ENCODE peak calls at places on chromosomes 1 and 21, in five cellular contexts. K is K562, Z is NB4, Q is kidney, X is astrocyte of the spinal cord. C is an unnamed sample.

GRCh38 chr1:22900451-22900850 is 72.2 kb downstream of the LACTBL1 start:
- DNase-seq in K (no peak), Z (no peak), Q (no peak), X (no peak), C (no peak)

GRCh38 chr1:54357967-54358366 is 48.2 kb downstream of the SSBP3 start:
- DNase-seq in K (no peak), Z (no peak), Q (no peak), X (no peak), C (no peak)

GRCh38 chr1:173224280-173224886 is 17.3 kb upstream of the TNFSF4 start:
- DNase-seq in K (no peak), Z (no peak), Q (no peak), X (peak; percentile 36), C (no peak)

GRCh38 chr1:1069711-1070676 is 4.1 kb downstream of the RNF223 start:
- DNase-seq in K (peak; percentile 46), Z (no peak), Q (peak; percentile 91), X (no peak), C (no peak)

GRCh38 chr1:174815474-174815908 is 184.3 kb upstream of the CACYBP start:
- DNase-seq in K (no peak), Z (no peak), Q (no peak), X (no peak), C (no peak)

GRCh38 chr1:165369255-165369848 is 12.8 kb upstream of the LMX1A start:
- DNase-seq in K (peak; percentile 77), Z (peak; percentile 42), Q (peak; percentile 81), X (no peak), C (peak; percentile 92)

GRCh38 chr1:75220072-75220471 is 85.9 kb downstream of the LHX8 start:
- DNase-seq in K (no peak), Z (no peak), Q (no peak), X (no peak), C (no peak)

GRCh38 chr1:201406831-201407406 is 7.8 kb upstream of the LAD1 start:
- DNase-seq in K (no peak), Z (no peak), Q (peak; percentile 90), X (no peak), C (no peak)

GRCh38 chr21:43645414-43645891 is 13.8 kb downstream of the HSF2BP start:
- DNase-seq in K (peak; percentile 16), Z (peak; percentile 89), Q (no peak), X (peak; percentile 86), C (peak; percentile 75)

GRCh38 chr1:226195144-226195543 is 8.6 kb upstream of the ACBD3 start:
- DNase-seq in K (no peak), Z (no peak), Q (no peak), X (no peak), C (no peak)

GRCh38 chr1:212791261-212791675 is 309 bp downstream of the NSL1 start:
- DNase-seq in K (no peak), Z (no peak), Q (no peak), X (no peak), C (no peak)

GRCh38 chr1:244046907-244047738 is 4.0 kb upstream of the ZBTB18 start:
- DNase-seq in K (no peak), Z (no peak), Q (no peak), X (peak; percentile 55), C (no peak)

GRCh38 chr1:12436345-12436658 is 181.7 kb downstream of the DHRS3 start:
- DNase-seq in K (peak; percentile 29), Z (no peak), Q (no peak), X (no peak), C (no peak)

GRCh38 chr1:246503341-246503740 is 3.7 kb downstream of the SMYD3 start:
- DNase-seq in K (no peak), Z (no peak), Q (no peak), X (no peak), C (no peak)

GRCh38 chr1:23742670-23743286 is 493 bp upstream of the ELOA start:
- DNase-seq in K (no peak), Z (no peak), Q (peak; percentile 82), X (no peak), C (no peak)

GRCh38 chr21:34983680-34984086 is 65.4 kb downstream of the RUNX1 start:
- DNase-seq in K (peak; percentile 43), Z (peak; percentile 84), Q (no peak), X (peak; percentile 60), C (no peak)

GRCh38 chr1:43582162-43582566 is 51.5 kb downstream of the PTPRF start:
- DNase-seq in K (peak; percentile 78), Z (peak; percentile 35), Q (peak; percentile 90), X (peak; percentile 96), C (peak; percentile 83)

GRCh38 chr1:222928212-222928611 is 113.4 kb downstream of the DISP1 start:
- DNase-seq in K (no peak), Z (peak; percentile 9), Q (no peak), X (peak; percentile 45), C (peak; percentile 58)

GRCh38 chr21:37263827-37264226 is 3.3 kb downstream of the VPS26C start:
- DNase-seq in K (no peak), Z (no peak), Q (no peak), X (peak; percentile 22), C (no peak)

GRCh38 chr21:28633803-28634572 is 358.7 kb downstream of the LTN1 start:
- DNase-seq in K (no peak), Z (no peak), Q (no peak), X (peak; percentile 83), C (no peak)

GRCh38 chr1:57544345-57544744 is 120.5 kb upstream of the DAB1 start:
- DNase-seq in K (no peak), Z (no peak), Q (no peak), X (no peak), C (no peak)

GRCh38 chr1:209585672-209586071 is 2.2 kb downstream of the CAMK1G start:
- DNase-seq in K (no peak), Z (no peak), Q (peak; percentile 84), X (peak; percentile 16), C (no peak)

GRCh38 chr1:99661780-99662179 is 15.9 kb downstream of the PALMD start:
- DNase-seq in K (no peak), Z (peak; percentile 14), Q (no peak), X (no peak), C (no peak)

GRCh38 chr21:42698730-42699129 is 45.3 kb downstream of the PDE9A start:
- DNase-seq in K (no peak), Z (no peak), Q (no peak), X (no peak), C (no peak)

GRCh38 chr1:114251573-114251939 is 97.9 kb upstream of the SYT6 start:
- DNase-seq in K (no peak), Z (no peak), Q (no peak), X (no peak), C (no peak)

GRCh38 chr1:218346391-218347204 is 1.5 kb downstream of the TGFB2 start:
- DNase-seq in K (no peak), Z (peak; percentile 44), Q (peak; percentile 67), X (peak; percentile 55), C (peak; percentile 89)

GRCh38 chr1:220511183-220511582 is 16.8 kb upstream of the MARK1 start:
- DNase-seq in K (no peak), Z (no peak), Q (no peak), X (no peak), C (no peak)

GRCh38 chr1:167472729-167473529 is 45.4 kb downstream of the CD247 start:
- DNase-seq in K (peak; percentile 14), Z (no peak), Q (no peak), X (no peak), C (no peak)

GRCh38 chr1:241998412-241998921 is 431 bp downstream of the MAP1LC3C start:
- DNase-seq in K (peak; percentile 83), Z (peak; percentile 63), Q (peak; percentile 83), X (peak; percentile 84), C (peak; percentile 96)

GRCh38 chr1:160550572-160551034 is 27.5 kb upstream of the SLAMF6 start:
- DNase-seq in K (peak; percentile 35), Z (peak; percentile 39), Q (no peak), X (no peak), C (no peak)

GRCh38 chr1:8133657-8134430 is 107.7 kb upstream of the ERRFI1 start:
- DNase-seq in K (no peak), Z (peak; percentile 45), Q (no peak), X (peak; percentile 98), C (peak; percentile 84)

GRCh38 chr1:15849775-15850449 is 2.4 kb downstream of the SPEN start:
- DNase-seq in K (peak; percentile 35), Z (peak; percentile 89), Q (no peak), X (peak; percentile 59), C (no peak)

GRCh38 chr1:108653431-108654105 is 7.3 kb downstream of the HENMT1 start:
- DNase-seq in K (no peak), Z (no peak), Q (no peak), X (no peak), C (no peak)

DNA sequence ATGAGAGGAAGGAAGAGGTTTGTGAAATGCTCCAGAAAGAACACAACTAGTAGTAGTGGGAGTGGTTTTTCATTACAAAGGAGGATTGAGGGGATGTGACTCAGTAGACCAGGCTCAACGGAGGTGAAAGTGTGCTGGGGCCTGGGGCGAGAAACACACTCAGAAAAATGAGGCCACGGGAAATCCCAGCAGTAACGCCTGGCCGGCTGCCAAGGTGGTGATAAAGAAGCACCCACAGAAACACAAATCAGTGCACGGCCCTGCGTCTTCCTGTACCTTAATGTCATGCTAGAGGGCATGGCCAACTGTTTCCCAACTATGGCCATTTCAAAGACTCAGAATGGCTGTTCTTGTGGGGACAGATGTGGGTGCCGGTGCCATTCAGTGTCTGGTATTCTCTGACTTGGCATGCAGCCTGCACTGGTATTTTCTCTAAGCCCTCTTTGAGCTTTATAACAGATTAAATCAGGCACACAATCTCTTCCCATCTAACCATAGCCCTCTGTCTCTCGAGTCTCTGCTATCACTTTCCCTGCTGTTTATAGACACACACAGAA is 38.2 kb downstream of the URB2 start:
- DNase-seq in K (no peak), Z (no peak), Q (no peak), X (peak; percentile 46), C (no peak)
- TF ChIP-seq CTCF in K (no peak), Z (no peak), Q (no peak), X (no peak), C (no peak)

GRCh38 chr1:18883636-18884418 is 18.5 kb downstream of the ALDH4A1 start:
- DNase-seq in K (peak; percentile 82), Z (peak; percentile 62), Q (no peak), X (peak; percentile 69), C (peak; percentile 94)
- TF ChIP-seq CTCF in K (peak; percentile 93), Z (peak; percentile 82), Q (peak; percentile 83), X (peak; percentile 97), C (no peak)

DNA sequence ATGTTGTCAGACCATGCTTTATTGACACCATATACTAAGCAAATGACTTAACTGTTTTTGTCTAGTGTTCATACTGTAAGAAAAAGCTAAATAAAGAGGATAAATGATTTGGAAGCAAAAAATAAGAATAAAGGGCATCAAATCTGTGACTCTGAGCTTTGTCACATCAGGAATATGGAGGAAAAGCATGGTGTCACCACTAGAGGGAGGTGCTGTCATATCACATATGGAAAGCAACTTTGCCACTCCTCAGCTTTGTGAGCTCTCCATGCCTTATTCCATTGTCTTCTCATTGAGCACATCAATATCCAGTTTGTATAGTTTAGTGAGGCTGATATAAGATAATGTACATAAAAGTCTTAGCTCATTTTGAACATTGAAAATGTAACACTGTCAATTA is 20.8 kb upstream of the GBP1 start:
- DNase-seq in K (peak; percentile 45), Z (peak; percentile 58), Q (no peak), X (peak; percentile 18), C (no peak)
- TF ChIP-seq CTCF in K (peak; percentile 65), Z (peak; percentile 30), Q (peak; percentile 61), X (peak; percentile 46), C (no peak)

GRCh38 chr1:117127840-117128239 is 6.3 kb upstream of the TRIM45 start:
- DNase-seq in K (no peak), Z (no peak), Q (no peak), X (no peak), C (no peak)

GRCh38 chr1:117123274-117123673 is 1.7 kb upstream of the TRIM45 start:
- DNase-seq in K (no peak), Z (no peak), Q (no peak), X (no peak), C (no peak)

GRCh38 chr1:117130526-117130925 is 9.0 kb upstream of the TRIM45 start:
- DNase-seq in K (no peak), Z (no peak), Q (no peak), X (no peak), C (no peak)

GRCh38 chr1:117128323-117129079 is 7.0 kb upstream of the TRIM45 start:
- DNase-seq in K (no peak), Z (peak; percentile 42), Q (no peak), X (peak; percentile 74), C (no peak)
- TF ChIP-seq CTCF in K (peak; percentile 34), Z (no peak), Q (peak; percentile 29), X (peak; percentile 49), C (no peak)

C was measured in lower leg skin.